ENCODE peak calls at places on chromosome 2, in four cellular contexts. One of them, this sample, is unnamed.

GRCh38 chr2:83069724-83070123 is 1389.4 kb downstream of the SUCLG1 start:
- DNase-seq in activated CD8-positive, alpha-beta memory T cell treated with anti-CD3 and anti-CD28 coated beads, Interleukin-2, amount 50 U/mL, for 48 hours: no peak
- DNase-seq in cardiac muscle cell: no peak
- DNase-seq in COR-L47: no peak
- DNase-seq in this sample: peak; percentile 80

GRCh38 chr2:238139141-238139840 is 823 bp downstream of the KLHL30 start:
- DNase-seq in cardiac muscle cell: peak; percentile 61
- DNase-seq in activated CD8-positive, alpha-beta memory T cell treated with anti-CD3 and anti-CD28 coated beads, Interleukin-2, amount 50 U/mL, for 48 hours: peak; percentile 83
- DNase-seq in COR-L47: no peak
- DNase-seq in this sample: peak; percentile 71

GRCh38 chr2:60028819-60029218 is 524.6 kb downstream of the BCL11A start:
- DNase-seq in activated CD8-positive, alpha-beta memory T cell treated with anti-CD3 and anti-CD28 coated beads, Interleukin-2, amount 50 U/mL, for 48 hours: no peak
- DNase-seq in cardiac muscle cell: no peak
- DNase-seq in COR-L47: no peak
- DNase-seq in this sample: no peak

GRCh38 chr2:185335879-185336278 is 402.7 kb upstream of the FSIP2 start:
- DNase-seq in cardiac muscle cell: no peak
- DNase-seq in COR-L47: no peak
- DNase-seq in activated CD8-positive, alpha-beta memory T cell treated with anti-CD3 and anti-CD28 coated beads, Interleukin-2, amount 50 U/mL, for 48 hours: no peak
- DNase-seq in this sample: no peak

GRCh38 chr2:165057931-165058330 is 102.6 kb upstream of the SLC38A11 start:
- DNase-seq in COR-L47: no peak
- DNase-seq in cardiac muscle cell: no peak
- DNase-seq in activated CD8-positive, alpha-beta memory T cell treated with anti-CD3 and anti-CD28 coated beads, Interleukin-2, amount 50 U/mL, for 48 hours: no peak
- DNase-seq in this sample: no peak

GRCh38 chr2:96869824-96870630 is at the start of gene SEMA4C:
- DNase-seq in COR-L47: peak; percentile 49
- DNase-seq in activated CD8-positive, alpha-beta memory T cell treated with anti-CD3 and anti-CD28 coated beads, Interleukin-2, amount 50 U/mL, for 48 hours: peak; percentile 75
- DNase-seq in cardiac muscle cell: peak; percentile 81
- DNase-seq in this sample: no peak

GRCh38 chr2:134359367-134360081 is 105.7 kb downstream of the MGAT5 start:
- DNase-seq in activated CD8-positive, alpha-beta memory T cell treated with anti-CD3 and anti-CD28 coated beads, Interleukin-2, amount 50 U/mL, for 48 hours: no peak
- DNase-seq in cardiac muscle cell: no peak
- DNase-seq in COR-L47: peak; percentile 74
- DNase-seq in this sample: no peak

GRCh38 chr2:193348055-193348454 is 1153.3 kb upstream of the TMEFF2 start:
- DNase-seq in COR-L47: no peak
- DNase-seq in cardiac muscle cell: no peak
- DNase-seq in activated CD8-positive, alpha-beta memory T cell treated with anti-CD3 and anti-CD28 coated beads, Interleukin-2, amount 50 U/mL, for 48 hours: no peak
- DNase-seq in this sample: no peak

This sample was measured in HAP-1.